ENCODE peak calls at places on chromosomes 2 and 18, in six cellular contexts. O, E, W, N, D and L are unnamed samples.

GRCh38 chr18:59357928-59358327 is 1.1 kb downstream of the LMAN1 start:
- DNase-seq in E (no peak), W (peak; percentile 12), N (no peak), O (peak; percentile 76), D (no peak), L (no peak)

GRCh38 chr18:8367217-8367988 is 241.8 kb upstream of the RAB12 start:
- DNase-seq in O (no peak), E (peak; percentile 27), W (no peak), D (no peak), N (peak; percentile 3), L (peak; percentile 9)

GRCh38 chr2:240997856-240998705 is at the start of gene SNED1:
- DNase-seq in N (peak; percentile 39), E (peak; percentile 93), W (peak; percentile 73), O (no peak), D (no peak), L (no peak)

GRCh38 chr2:1563084-1563857 is 150.0 kb downstream of the TPO start:
- DNase-seq in O (no peak), D (no peak), E (no peak), N (no peak), W (no peak), L (no peak)

GRCh38 chr2:189363559-189363958 is 77.7 kb upstream of the WDR75 start:
- DNase-seq in N (no peak), E (no peak), D (no peak), O (peak; percentile 47), W (no peak), L (no peak)

GRCh38 chr2:185202416-185202815 is 536.2 kb upstream of the FSIP2 start:
- DNase-seq in O (no peak), W (no peak), D (no peak), N (no peak), E (no peak), L (no peak)

GRCh38 chr18:8741524-8741923 is 36.2 kb downstream of the MTCL1 start:
- DNase-seq in D (no peak), N (no peak), W (no peak), E (no peak), O (no peak), L (no peak)

GRCh38 chr2:71156531-71156930 is 26.1 kb downstream of the MPHOSPH10 start:
- DNase-seq in N (no peak), W (no peak), O (no peak), D (no peak), E (no peak), L (no peak)

GRCh38 chr18:35588995-35589394 is 7.5 kb downstream of the GALNT1 start:
- DNase-seq in W (peak; percentile 17), O (no peak), E (no peak), N (peak; percentile 4), D (no peak), L (no peak)

GRCh38 chr2:170155022-170155722 is 22.8 kb upstream of the MYO3B start:
- DNase-seq in E (peak; percentile 16), N (no peak), O (peak; percentile 36), D (no peak), W (no peak), L (no peak)

GRCh38 chr2:117785740-117786139 is 28.8 kb upstream of the DDX18 start:
- DNase-seq in N (no peak), O (peak; percentile 5), W (peak; percentile 33), E (no peak), D (no peak), L (no peak)

GRCh38 chr2:53913721-53914120 is 54.0 kb upstream of the GPR75 start:
- DNase-seq in N (no peak), D (no peak), O (peak; percentile 9), E (no peak), W (no peak), L (no peak)

GRCh38 chr2:217990389-217990788 is 12.4 kb downstream of the TNS1 start:
- DNase-seq in E (no peak), W (no peak), N (no peak), D (no peak), O (no peak), L (no peak)

GRCh38 chr2:55112229-55113016 is 62.2 kb upstream of the RTN4 start:
- DNase-seq in O (no peak), N (no peak), E (peak; percentile 85), W (no peak), D (no peak), L (peak; percentile 70)

GRCh38 chr2:44707945-44708645 is 233.4 kb upstream of the SIX3 start:
- DNase-seq in O (no peak), W (no peak), E (no peak), N (no peak), D (no peak), L (no peak)

GRCh38 chr2:37558622-37559021 is 112.8 kb downstream of the CDC42EP3 start:
- DNase-seq in D (no peak), E (peak; percentile 18), W (no peak), O (no peak), N (no peak), L (no peak)

GRCh38 chr18:63297678-63298392 is 21.7 kb downstream of the BCL2 start:
- DNase-seq in E (peak; percentile 16), W (no peak), O (no peak), N (no peak), D (no peak), L (no peak)

GRCh38 chr2:237160271-237160934 is 74.7 kb downstream of the COPS8 start:
- DNase-seq in E (no peak), W (no peak), N (no peak), D (no peak), O (no peak), L (no peak)

GRCh38 chr2:32666704-32667103 is 38.9 kb downstream of the TTC27 start:
- DNase-seq in O (no peak), N (no peak), D (no peak), E (no peak), W (no peak), L (no peak)

GRCh38 chr2:201923436-201923975 is 110.1 kb upstream of the FZD7 start:
- DNase-seq in E (no peak), W (no peak), N (no peak), O (no peak), D (no peak), L (no peak)

GRCh38 chr2:239600194-239600593 is 199.4 kb upstream of the HDAC4 start:
- DNase-seq in D (no peak), E (no peak), W (no peak), N (no peak), O (no peak), L (no peak)

GRCh38 chr2:127410871-127411396 is 7.3 kb upstream of the PROC start:
- DNase-seq in D (no peak), N (no peak), W (no peak), E (no peak), O (no peak), L (no peak)

GRCh38 chr2:195026261-195026660 is 630.8 kb upstream of the SLC39A10 start:
- DNase-seq in E (no peak), W (no peak), D (no peak), N (no peak), O (no peak), L (no peak)

GRCh38 chr2:27663463-27664244 is at the start of the genes SLC4A1AP and SUPT7L:
- DNase-seq in W (peak; percentile 85), O (no peak), N (peak; percentile 53), E (peak; percentile 75), D (peak; percentile 46), L (peak; percentile 78)

GRCh38 chr2:796151-796955 is 119.1 kb upstream of the TMEM18 start:
- DNase-seq in D (no peak), O (no peak), N (no peak), E (no peak), W (no peak), L (no peak)

GRCh38 chr18:43651067-43651466 is 373.8 kb upstream of the SYT4 start:
- DNase-seq in D (no peak), E (no peak), O (no peak), W (no peak), N (no peak), L (no peak)

GRCh38 chr2:212177724-212178123 is 360.9 kb downstream of the ERBB4 start:
- DNase-seq in D (no peak), E (no peak), O (no peak), W (no peak), N (no peak), L (no peak)